ENCODE peak calls at places on chromosomes 1 and 21, in seven cellular contexts. One of them, this sample, is unnamed.

GRCh38 chr1:153880024-153880423 is 42.7 kb downstream of the GATAD2B start:
- DNase-seq in K562: no peak
- DNase-seq in GM23248: no peak
- DNase-seq in cardiac muscle cell: no peak
- DNase-seq in heart right ventricle: no peak
- DNase-seq in mesenchymal stem cell: no peak
- DNase-seq in colonic mucosa: no peak
- DNase-seq in this sample: no peak

GRCh38 chr21:23811802-23812201 is 1795.5 kb downstream of the MRPL39 start:
- DNase-seq in K562: no peak
- DNase-seq in GM23248: no peak
- DNase-seq in cardiac muscle cell: no peak
- DNase-seq in heart right ventricle: no peak
- DNase-seq in mesenchymal stem cell: no peak
- DNase-seq in colonic mucosa: no peak
- DNase-seq in this sample: no peak

GRCh38 chr1:58392083-58392482 is 154.4 kb downstream of the OMA1 start:
- DNase-seq in K562: no peak
- DNase-seq in GM23248: no peak
- DNase-seq in cardiac muscle cell: no peak
- DNase-seq in heart right ventricle: no peak
- DNase-seq in mesenchymal stem cell: no peak
- DNase-seq in colonic mucosa: no peak
- DNase-seq in this sample: no peak

GRCh38 chr1:6130596-6130995 is 49.5 kb downstream of the CHD5 start:
- DNase-seq in K562: no peak
- DNase-seq in GM23248: no peak
- DNase-seq in cardiac muscle cell: no peak
- DNase-seq in heart right ventricle: peak; percentile 2
- DNase-seq in mesenchymal stem cell: no peak
- DNase-seq in colonic mucosa: no peak
- DNase-seq in this sample: no peak

GRCh38 chr21:44615881-44616590 is 4.2 kb downstream of the KRTAP10-8 start:
- DNase-seq in K562: no peak
- DNase-seq in GM23248: no peak
- DNase-seq in cardiac muscle cell: no peak
- DNase-seq in heart right ventricle: no peak
- DNase-seq in mesenchymal stem cell: no peak
- DNase-seq in colonic mucosa: no peak
- DNase-seq in this sample: no peak

GRCh38 chr1:53981220-53981619 is 35.1 kb downstream of the LRRC42 start:
- DNase-seq in K562: peak; percentile 3
- DNase-seq in GM23248: no peak
- DNase-seq in cardiac muscle cell: no peak
- DNase-seq in heart right ventricle: no peak
- DNase-seq in mesenchymal stem cell: no peak
- DNase-seq in colonic mucosa: no peak
- DNase-seq in this sample: no peak

GRCh38 chr1:160149706-160150105 is 1.7 kb upstream of the ATP1A4 start:
- DNase-seq in K562: no peak
- DNase-seq in GM23248: peak; percentile 89
- DNase-seq in cardiac muscle cell: peak; percentile 48
- DNase-seq in heart right ventricle: no peak
- DNase-seq in mesenchymal stem cell: no peak
- DNase-seq in colonic mucosa: no peak
- DNase-seq in this sample: no peak

GRCh38 chr21:15063081-15063820 is 1.5 kb downstream of the NRIP1 start:
- DNase-seq in K562: no peak
- DNase-seq in GM23248: peak; percentile 51
- DNase-seq in cardiac muscle cell: peak; percentile 40
- DNase-seq in heart right ventricle: no peak
- DNase-seq in mesenchymal stem cell: peak; percentile 36
- DNase-seq in colonic mucosa: peak; percentile 37
- DNase-seq in this sample: no peak

GRCh38 chr1:39102537-39103320 is 76.6 kb downstream of the NDUFS5 start:
- DNase-seq in K562: peak; percentile 66
- DNase-seq in GM23248: peak; percentile 87
- DNase-seq in cardiac muscle cell: peak; percentile 86
- DNase-seq in heart right ventricle: no peak
- DNase-seq in mesenchymal stem cell: peak; percentile 92
- DNase-seq in colonic mucosa: peak; percentile 34
- DNase-seq in this sample: peak; percentile 32

GRCh38 chr1:31182352-31182751 is 57.3 kb downstream of the NKAIN1 start:
- DNase-seq in K562: peak; percentile 92
- DNase-seq in GM23248: peak; percentile 97
- DNase-seq in cardiac muscle cell: peak; percentile 95
- DNase-seq in heart right ventricle: peak; percentile 78
- DNase-seq in mesenchymal stem cell: peak; percentile 97
- DNase-seq in colonic mucosa: peak; percentile 67
- DNase-seq in this sample: peak; percentile 80

GRCh38 chr1:37741662-37742061 is 23.3 kb downstream of the EPHA10 start:
- DNase-seq in K562: no peak
- DNase-seq in GM23248: no peak
- DNase-seq in cardiac muscle cell: no peak
- DNase-seq in heart right ventricle: no peak
- DNase-seq in mesenchymal stem cell: no peak
- DNase-seq in colonic mucosa: no peak
- DNase-seq in this sample: no peak

GRCh38 chr1:227225715-227226346 is 92.5 kb downstream of the CDC42BPA start:
- DNase-seq in K562: no peak
- DNase-seq in GM23248: peak; percentile 86
- DNase-seq in cardiac muscle cell: peak; percentile 68
- DNase-seq in heart right ventricle: no peak
- DNase-seq in mesenchymal stem cell: peak; percentile 42
- DNase-seq in colonic mucosa: no peak
- DNase-seq in this sample: no peak

GRCh38 chr1:205933672-205934618 is 9.3 kb downstream of the SLC26A9 start:
- DNase-seq in K562: no peak
- DNase-seq in GM23248: peak; percentile 90
- DNase-seq in cardiac muscle cell: peak; percentile 69
- DNase-seq in heart right ventricle: no peak
- DNase-seq in mesenchymal stem cell: peak; percentile 57
- DNase-seq in colonic mucosa: no peak
- DNase-seq in this sample: no peak

GRCh38 chr21:44485796-44486195 is 30.5 kb downstream of the LRRC3 start:
- DNase-seq in K562: no peak
- DNase-seq in GM23248: no peak
- DNase-seq in cardiac muscle cell: no peak
- DNase-seq in heart right ventricle: no peak
- DNase-seq in mesenchymal stem cell: no peak
- DNase-seq in colonic mucosa: no peak
- DNase-seq in this sample: no peak

DNA sequence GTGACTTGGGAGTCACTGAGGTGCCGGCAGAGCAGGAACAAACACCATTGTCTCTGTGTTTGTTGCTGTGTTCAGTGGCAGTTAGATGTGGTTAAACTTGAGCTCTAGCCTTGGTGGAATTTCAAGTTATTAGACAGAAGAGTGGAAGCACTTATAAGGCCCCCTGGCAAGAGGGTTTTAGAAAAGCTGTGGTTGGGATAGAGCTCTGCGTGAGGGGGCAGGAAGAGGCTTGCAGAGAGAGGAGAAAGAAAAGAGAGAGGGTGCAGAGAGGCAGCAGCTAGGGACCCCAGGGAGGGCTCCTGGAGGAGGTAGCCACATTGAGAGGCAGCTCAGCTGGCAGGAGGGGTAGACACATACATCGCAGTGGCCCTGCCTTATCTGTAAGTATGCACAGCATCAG is 128.2 kb downstream of the GALNT2 start:
- DNase-seq in K562: no peak
- DNase-seq in GM23248: no peak
- DNase-seq in cardiac muscle cell: no peak
- DNase-seq in heart right ventricle: no peak
- DNase-seq in mesenchymal stem cell: no peak
- DNase-seq in colonic mucosa: peak; percentile 6
- DNase-seq in this sample: no peak
- H3K4me1 ChIP-seq in K562: peaks cover 16% of the 10 kb centered on the region
- H3K4me1 ChIP-seq in GM23248: no peaks in the 10 kb centered on the region
- H3K4me1 ChIP-seq in cardiac muscle cell: no peaks in the 10 kb centered on the region
- H3K4me1 ChIP-seq in heart right ventricle: peaks cover 19% of the 10 kb centered on the region
- H3K4me1 ChIP-seq in mesenchymal stem cell: peaks cover 11% of the 10 kb centered on the region
- H3K4me1 ChIP-seq in colonic mucosa: no peaks in the 10 kb centered on the region
- H3K4me1 ChIP-seq in this sample: peaks cover 39% of the 10 kb centered on the region

GRCh38 chr1:151511636-151512215 is 539 bp downstream of the CGN start:
- DNase-seq in K562: no peak
- DNase-seq in GM23248: peak; percentile 50
- DNase-seq in cardiac muscle cell: no peak
- DNase-seq in heart right ventricle: peak; percentile 25
- DNase-seq in mesenchymal stem cell: peak; percentile 51
- DNase-seq in colonic mucosa: peak; percentile 60
- DNase-seq in this sample: no peak
- H3K4me3 ChIP-seq in K562: peak overlapping the region; percentile 53
- H3K4me3 ChIP-seq in GM23248: peak overlapping the region; percentile 63
- H3K4me3 ChIP-seq in cardiac muscle cell: peak overlapping the region; percentile 59
- H3K4me3 ChIP-seq in heart right ventricle: peak overlapping the region; percentile 64
- H3K4me3 ChIP-seq in mesenchymal stem cell: peak overlapping the region; percentile 68
- H3K4me3 ChIP-seq in colonic mucosa: peak overlapping the region; percentile 71
- H3K4me3 ChIP-seq in this sample: peak overlapping the region; percentile 60

GRCh38 chr1:4303303-4303702 is 351.1 kb upstream of the AJAP1 start:
- DNase-seq in K562: no peak
- DNase-seq in GM23248: no peak
- DNase-seq in cardiac muscle cell: no peak
- DNase-seq in heart right ventricle: no peak
- DNase-seq in mesenchymal stem cell: no peak
- DNase-seq in colonic mucosa: no peak
- DNase-seq in this sample: no peak
- H3K9me3 ChIP-seq in K562: no peaks in the 10 kb centered on the region
- H3K9me3 ChIP-seq in GM23248: no peaks in the 10 kb centered on the region
- H3K9me3 ChIP-seq in cardiac muscle cell: no peaks in the 10 kb centered on the region
- H3K9me3 ChIP-seq in heart right ventricle: no peaks in the 10 kb centered on the region
- H3K9me3 ChIP-seq in mesenchymal stem cell: no peaks in the 10 kb centered on the region
- H3K9me3 ChIP-seq in colonic mucosa: no peaks in the 10 kb centered on the region
- H3K9me3 ChIP-seq in this sample: no peaks in the 10 kb centered on the region

GRCh38 chr1:110631836-110632620 is 25.9 kb upstream of the KCNA2 start:
- DNase-seq in K562: no peak
- DNase-seq in GM23248: no peak
- DNase-seq in cardiac muscle cell: no peak
- DNase-seq in heart right ventricle: no peak
- DNase-seq in mesenchymal stem cell: no peak
- DNase-seq in colonic mucosa: no peak
- DNase-seq in this sample: no peak
- H3K4me1 ChIP-seq in K562: no peaks in the 10 kb centered on the region
- H3K4me1 ChIP-seq in GM23248: no peaks in the 10 kb centered on the region
- H3K4me1 ChIP-seq in cardiac muscle cell: no peaks in the 10 kb centered on the region
- H3K4me1 ChIP-seq in heart right ventricle: peaks cover 22% of the 10 kb centered on the region
- H3K4me1 ChIP-seq in mesenchymal stem cell: no peaks in the 10 kb centered on the region
- H3K4me1 ChIP-seq in colonic mucosa: no peaks in the 10 kb centered on the region
- H3K4me1 ChIP-seq in this sample: peaks cover 6% of the 10 kb centered on the region

DNA sequence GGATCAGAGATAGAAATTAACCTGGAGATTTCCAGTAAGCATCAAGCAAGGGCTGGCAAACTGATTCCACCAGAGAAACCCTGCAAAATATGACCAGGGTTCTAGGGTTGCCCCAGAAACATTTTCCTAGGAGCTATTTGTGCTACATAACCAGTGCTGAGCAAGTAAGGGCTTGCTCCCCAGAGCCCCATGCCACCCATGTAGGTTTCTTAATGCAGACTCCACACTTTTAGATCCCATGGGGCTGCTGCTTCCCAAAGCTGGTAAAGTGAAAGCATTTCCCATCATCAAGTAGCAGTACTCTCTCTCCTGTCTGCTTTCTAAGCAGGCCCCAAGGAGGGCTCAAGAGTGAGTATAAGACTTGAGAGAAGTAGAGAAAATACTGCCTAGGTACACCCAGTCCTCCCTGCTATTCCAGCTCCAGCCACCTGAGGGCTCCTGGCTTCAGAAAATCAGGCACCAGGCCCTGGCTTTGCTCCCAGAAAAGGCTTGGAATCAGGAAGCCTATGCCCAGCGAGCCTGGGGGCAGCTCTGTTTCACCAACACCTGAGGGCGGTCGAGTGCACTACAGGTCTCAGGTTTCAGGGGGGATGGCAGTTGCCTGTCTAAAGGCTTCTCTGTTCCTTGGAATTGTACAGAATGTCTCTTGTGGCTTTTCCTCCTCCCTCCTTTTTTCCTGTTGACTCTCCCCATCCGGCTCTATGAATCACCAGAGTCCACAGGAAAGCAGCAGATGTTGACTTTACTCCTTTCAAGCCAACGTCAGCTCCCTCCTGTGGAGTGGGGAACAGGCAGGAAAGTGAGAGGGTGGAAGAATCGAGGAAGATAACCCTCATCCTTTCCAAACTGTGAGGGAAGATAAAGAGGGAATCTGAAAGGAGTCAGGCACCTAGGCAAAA is 6.2 kb upstream of the ANKRD35 start:
- DNase-seq in K562: peak; percentile 87
- DNase-seq in GM23248: peak; percentile 96
- DNase-seq in cardiac muscle cell: peak; percentile 100
- DNase-seq in heart right ventricle: peak; percentile 87
- DNase-seq in mesenchymal stem cell: peak; percentile 99
- DNase-seq in colonic mucosa: peak; percentile 97
- DNase-seq in this sample: peak; percentile 98
- H3K4me3 ChIP-seq in K562: peak overlapping the region; percentile 4
- H3K4me3 ChIP-seq in GM23248: peak overlapping the region; percentile 50
- H3K4me3 ChIP-seq in cardiac muscle cell: peak overlapping the region; percentile 0
- H3K4me3 ChIP-seq in heart right ventricle: peak overlapping the region; percentile 25
- H3K4me3 ChIP-seq in mesenchymal stem cell: no peak overlapping the region
- H3K4me3 ChIP-seq in colonic mucosa: no peak overlapping the region
- H3K4me3 ChIP-seq in this sample: peak overlapping the region; percentile 29